ENCODE peak calls at places on chromosomes 12 and 14, in eight cellular contexts. One of them, this sample, is unnamed.

GRCh38 chr12:47557401-47557800 is 148.4 kb downstream of the RPAP3 start:
- DNase-seq in GM13977: no peak
- DNase-seq in Calu3: no peak
- DNase-seq in Peyer's patch: no peak
- DNase-seq in CD8-positive, alpha-beta T cell: no peak
- DNase-seq in GM10248: no peak
- DNase-seq in GM12865: no peak
- DNase-seq in pancreas: no peak
- DNase-seq in this sample: no peak

GRCh38 chr14:24150567-24150966 is 3.3 kb downstream of the RNF31 start:
- DNase-seq in GM13977: no peak
- DNase-seq in Calu3: no peak
- DNase-seq in Peyer's patch: no peak
- DNase-seq in CD8-positive, alpha-beta T cell: no peak
- DNase-seq in GM10248: no peak
- DNase-seq in GM12865: no peak
- DNase-seq in pancreas: no peak
- DNase-seq in this sample: no peak

GRCh38 chr12:30067156-30067555 is 283.4 kb upstream of the TMTC1 start:
- DNase-seq in GM13977: no peak
- DNase-seq in Calu3: no peak
- DNase-seq in Peyer's patch: no peak
- DNase-seq in CD8-positive, alpha-beta T cell: no peak
- DNase-seq in GM10248: no peak
- DNase-seq in GM12865: no peak
- DNase-seq in pancreas: no peak
- DNase-seq in this sample: no peak

GRCh38 chr12:126156806-126157574 is 1091.8 kb downstream of the AACS start:
- DNase-seq in GM13977: no peak
- DNase-seq in Calu3: no peak
- DNase-seq in Peyer's patch: no peak
- DNase-seq in CD8-positive, alpha-beta T cell: no peak
- DNase-seq in GM10248: no peak
- DNase-seq in GM12865: no peak
- DNase-seq in pancreas: peak; percentile 92
- DNase-seq in this sample: no peak

GRCh38 chr14:41558527-41558926 is 48.1 kb upstream of the LRFN5 start:
- DNase-seq in GM13977: no peak
- DNase-seq in Calu3: no peak
- DNase-seq in Peyer's patch: no peak
- DNase-seq in CD8-positive, alpha-beta T cell: no peak
- DNase-seq in GM10248: no peak
- DNase-seq in GM12865: no peak
- DNase-seq in pancreas: no peak
- DNase-seq in this sample: no peak

GRCh38 chr12:67468549-67469245 is 179.8 kb upstream of the DYRK2 start:
- DNase-seq in GM13977: no peak
- DNase-seq in Calu3: peak; percentile 42
- DNase-seq in Peyer's patch: no peak
- DNase-seq in CD8-positive, alpha-beta T cell: no peak
- DNase-seq in GM10248: no peak
- DNase-seq in GM12865: no peak
- DNase-seq in pancreas: no peak
- DNase-seq in this sample: no peak

GRCh38 chr12:55716582-55717396 is 943 bp downstream of the BLOC1S1 start:
- DNase-seq in GM13977: no peak
- DNase-seq in Calu3: no peak
- DNase-seq in Peyer's patch: no peak
- DNase-seq in CD8-positive, alpha-beta T cell: no peak
- DNase-seq in GM10248: no peak
- DNase-seq in GM12865: no peak
- DNase-seq in pancreas: no peak
- DNase-seq in this sample: no peak

GRCh38 chr12:63151061-63151897 is at the start of gene AVPR1A:
- DNase-seq in GM13977: no peak
- DNase-seq in Calu3: peak; percentile 31
- DNase-seq in Peyer's patch: no peak
- DNase-seq in CD8-positive, alpha-beta T cell: no peak
- DNase-seq in GM10248: peak; percentile 12
- DNase-seq in GM12865: no peak
- DNase-seq in pancreas: no peak
- DNase-seq in this sample: peak; percentile 16

GRCh38 chr14:76541594-76542219 is 165.8 kb downstream of the ESRRB start:
- DNase-seq in GM13977: no peak
- DNase-seq in Calu3: no peak
- DNase-seq in Peyer's patch: no peak
- DNase-seq in CD8-positive, alpha-beta T cell: no peak
- DNase-seq in GM10248: no peak
- DNase-seq in GM12865: no peak
- DNase-seq in pancreas: no peak
- DNase-seq in this sample: no peak

GRCh38 chr14:106694638-106695393 is 1168.4 kb downstream of the TMEM121 start:
- DNase-seq in GM13977: peak; percentile 63
- DNase-seq in Calu3: no peak
- DNase-seq in Peyer's patch: peak; percentile 83
- DNase-seq in CD8-positive, alpha-beta T cell: peak; percentile 50
- DNase-seq in GM10248: peak; percentile 58
- DNase-seq in GM12865: peak; percentile 80
- DNase-seq in pancreas: no peak
- DNase-seq in this sample: peak; percentile 59

GRCh38 chr12:63922446-63922845 is 77.9 kb downstream of the SRGAP1 start:
- DNase-seq in GM13977: no peak
- DNase-seq in Calu3: no peak
- DNase-seq in Peyer's patch: no peak
- DNase-seq in CD8-positive, alpha-beta T cell: no peak
- DNase-seq in GM10248: no peak
- DNase-seq in GM12865: no peak
- DNase-seq in pancreas: no peak
- DNase-seq in this sample: no peak

GRCh38 chr12:100706029-100706428 is 88.5 kb upstream of the ANO4 start:
- DNase-seq in GM13977: no peak
- DNase-seq in Calu3: peak; percentile 31
- DNase-seq in Peyer's patch: no peak
- DNase-seq in CD8-positive, alpha-beta T cell: no peak
- DNase-seq in GM10248: no peak
- DNase-seq in GM12865: no peak
- DNase-seq in pancreas: no peak
- DNase-seq in this sample: no peak

GRCh38 chr12:115421350-115421749 is 737.4 kb upstream of the TBX3 start:
- DNase-seq in GM13977: no peak
- DNase-seq in Calu3: no peak
- DNase-seq in Peyer's patch: no peak
- DNase-seq in CD8-positive, alpha-beta T cell: no peak
- DNase-seq in GM10248: no peak
- DNase-seq in GM12865: no peak
- DNase-seq in pancreas: no peak
- DNase-seq in this sample: no peak

GRCh38 chr12:115422845-115423545 is 739.0 kb upstream of the TBX3 start:
- DNase-seq in GM13977: no peak
- DNase-seq in Calu3: no peak
- DNase-seq in Peyer's patch: no peak
- DNase-seq in CD8-positive, alpha-beta T cell: no peak
- DNase-seq in GM10248: no peak
- DNase-seq in GM12865: no peak
- DNase-seq in pancreas: no peak
- DNase-seq in this sample: no peak

GRCh38 chr12:115424003-115424402 is 740.0 kb upstream of the TBX3 start:
- DNase-seq in GM13977: no peak
- DNase-seq in Calu3: no peak
- DNase-seq in Peyer's patch: no peak
- DNase-seq in CD8-positive, alpha-beta T cell: no peak
- DNase-seq in GM10248: no peak
- DNase-seq in GM12865: no peak
- DNase-seq in pancreas: no peak
- DNase-seq in this sample: no peak

GRCh38 chr12:115423546-115423987 is 739.6 kb upstream of the TBX3 start:
- DNase-seq in GM13977: no peak
- DNase-seq in Calu3: no peak
- DNase-seq in Peyer's patch: no peak
- DNase-seq in CD8-positive, alpha-beta T cell: no peak
- DNase-seq in GM10248: no peak
- DNase-seq in GM12865: no peak
- DNase-seq in pancreas: no peak
- DNase-seq in this sample: no peak

GRCh38 chr12:115421796-115422709 is 738.1 kb upstream of the TBX3 start:
- DNase-seq in GM13977: no peak
- DNase-seq in Calu3: no peak
- DNase-seq in Peyer's patch: no peak
- DNase-seq in CD8-positive, alpha-beta T cell: no peak
- DNase-seq in GM10248: no peak
- DNase-seq in GM12865: no peak
- DNase-seq in pancreas: no peak
- DNase-seq in this sample: no peak
- TF ChIP-seq CTCF in GM13977: no peak
- TF ChIP-seq CTCF in Calu3: no peak
- TF ChIP-seq CTCF in Peyer's patch: no peak
- TF ChIP-seq CTCF in CD8-positive, alpha-beta T cell: no peak
- TF ChIP-seq CTCF in GM10248: no peak
- TF ChIP-seq CTCF in GM12865: no peak
- TF ChIP-seq CTCF in pancreas: no peak
- TF ChIP-seq CTCF in this sample: no peak

DNA sequence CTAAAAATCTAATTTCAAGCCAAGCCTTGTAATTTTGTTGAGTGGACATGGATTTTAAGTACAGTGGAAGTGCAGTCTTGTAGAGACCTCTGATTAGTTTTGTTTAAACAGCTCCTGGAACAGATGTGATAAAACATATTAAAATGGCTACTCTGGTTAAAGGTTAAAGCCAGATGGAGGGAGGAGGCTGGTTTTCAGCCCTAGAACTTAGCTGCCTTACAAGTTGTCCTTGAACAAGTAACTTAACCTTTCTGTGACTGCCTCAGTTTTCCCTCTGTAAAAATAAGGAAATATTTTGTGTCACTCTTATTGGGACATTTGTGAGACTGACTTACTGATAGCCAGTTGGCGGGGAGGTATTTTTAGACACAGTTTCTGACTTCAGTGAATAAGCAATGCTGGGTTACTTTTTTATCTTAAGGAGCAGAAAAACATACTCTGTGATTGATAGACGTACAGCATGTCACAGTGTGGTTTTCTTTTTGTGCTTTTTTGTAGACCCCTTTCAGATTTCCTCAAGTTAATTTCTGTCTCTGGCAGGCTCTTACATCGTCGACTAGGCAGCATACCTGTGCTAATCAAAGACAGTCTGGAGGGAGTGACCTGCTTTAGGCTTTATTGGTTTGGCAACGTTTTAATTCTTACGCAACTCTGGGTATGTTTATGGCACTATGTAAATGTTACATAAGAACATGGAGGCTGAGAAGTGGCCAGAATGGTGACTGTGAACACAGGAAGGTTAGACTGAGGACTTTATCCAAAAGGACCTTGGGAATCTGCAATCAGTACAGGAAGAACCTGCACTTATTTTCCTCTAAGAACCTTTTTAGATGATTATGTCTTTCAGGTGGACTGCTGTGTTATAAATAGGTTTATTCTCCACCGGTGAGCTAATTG is 3.2 kb downstream of the ACVR1B start:
- DNase-seq in GM13977: no peak
- DNase-seq in Calu3: no peak
- DNase-seq in Peyer's patch: peak; percentile 62
- DNase-seq in CD8-positive, alpha-beta T cell: no peak
- DNase-seq in GM10248: no peak
- DNase-seq in GM12865: no peak
- DNase-seq in pancreas: peak; percentile 39
- DNase-seq in this sample: no peak
- TF ChIP-seq CTCF in GM13977: no peak
- TF ChIP-seq CTCF in Calu3: no peak
- TF ChIP-seq CTCF in Peyer's patch: no peak
- TF ChIP-seq CTCF in CD8-positive, alpha-beta T cell: no peak
- TF ChIP-seq CTCF in GM10248: no peak
- TF ChIP-seq CTCF in GM12865: no peak
- TF ChIP-seq CTCF in pancreas: no peak
- TF ChIP-seq CTCF in this sample: no peak

DNA sequence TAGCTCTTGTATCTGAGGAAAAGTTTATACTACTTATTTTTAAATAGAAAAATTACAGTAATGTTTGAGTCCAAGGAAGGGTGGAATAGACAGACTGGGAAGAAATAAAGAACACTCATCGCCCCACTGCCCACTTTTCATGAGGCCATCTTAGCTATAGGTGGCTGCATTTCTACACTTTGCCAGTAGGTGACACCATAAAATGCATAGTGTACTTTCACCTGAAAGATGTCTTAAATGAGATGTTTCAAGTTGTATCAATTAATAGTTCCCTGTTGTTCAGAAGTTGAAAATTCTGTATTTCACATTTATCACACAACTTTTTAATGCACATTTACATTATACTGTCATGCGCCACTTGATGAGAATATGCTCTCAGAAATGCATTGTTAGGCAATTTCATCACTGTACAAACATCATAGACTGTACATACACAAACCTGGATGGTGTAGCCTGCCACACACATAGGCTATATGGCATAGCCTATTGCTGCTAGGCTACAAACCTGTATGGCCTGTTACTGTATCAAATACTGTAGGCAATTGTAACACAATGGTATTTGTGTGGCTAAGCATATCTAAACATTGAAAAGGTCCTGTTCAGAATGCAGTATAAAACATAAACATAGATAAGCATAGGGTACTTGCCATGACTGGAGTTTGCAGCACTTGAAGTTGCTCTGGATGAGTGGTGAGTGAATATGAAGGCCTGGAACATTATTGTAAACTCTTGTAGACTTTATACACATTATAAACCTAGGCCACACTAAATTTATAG is 27.5 kb downstream of the PMCH start:
- DNase-seq in GM13977: peak; percentile 20
- DNase-seq in Calu3: peak; percentile 20
- DNase-seq in Peyer's patch: peak; percentile 49
- DNase-seq in CD8-positive, alpha-beta T cell: no peak
- DNase-seq in GM10248: peak; percentile 22
- DNase-seq in GM12865: peak; percentile 59
- DNase-seq in pancreas: no peak
- DNase-seq in this sample: peak; percentile 35
- TF ChIP-seq CTCF in GM13977: peak; percentile 72
- TF ChIP-seq CTCF in Calu3: peak; percentile 46
- TF ChIP-seq CTCF in Peyer's patch: peak; percentile 67
- TF ChIP-seq CTCF in CD8-positive, alpha-beta T cell: peak; percentile 67
- TF ChIP-seq CTCF in GM10248: peak; percentile 68
- TF ChIP-seq CTCF in GM12865: peak; percentile 68
- TF ChIP-seq CTCF in pancreas: peak; percentile 38
- TF ChIP-seq CTCF in this sample: peak; percentile 51

GRCh38 chr14:68788275-68789001 is 4.4 kb downstream of the ZFP36L1 start:
- DNase-seq in GM13977: no peak
- DNase-seq in Calu3: no peak
- DNase-seq in Peyer's patch: no peak
- DNase-seq in CD8-positive, alpha-beta T cell: no peak
- DNase-seq in GM10248: no peak
- DNase-seq in GM12865: no peak
- DNase-seq in pancreas: peak; percentile 11
- DNase-seq in this sample: no peak
- TF ChIP-seq CTCF in GM13977: no peak
- TF ChIP-seq CTCF in Calu3: no peak
- TF ChIP-seq CTCF in Peyer's patch: no peak
- TF ChIP-seq CTCF in CD8-positive, alpha-beta T cell: no peak
- TF ChIP-seq CTCF in GM10248: no peak
- TF ChIP-seq CTCF in GM12865: no peak
- TF ChIP-seq CTCF in pancreas: no peak
- TF ChIP-seq CTCF in this sample: no peak

GRCh38 chr12:2813214-2813554 is 716 bp downstream of the ITFG2 start:
- DNase-seq in GM13977: no peak
- DNase-seq in Calu3: no peak
- DNase-seq in Peyer's patch: no peak
- DNase-seq in CD8-positive, alpha-beta T cell: no peak
- DNase-seq in GM10248: no peak
- DNase-seq in GM12865: no peak
- DNase-seq in pancreas: no peak
- DNase-seq in this sample: no peak
- TF ChIP-seq CTCF in GM13977: no peak
- TF ChIP-seq CTCF in Calu3: no peak
- TF ChIP-seq CTCF in Peyer's patch: no peak
- TF ChIP-seq CTCF in CD8-positive, alpha-beta T cell: no peak
- TF ChIP-seq CTCF in GM10248: no peak
- TF ChIP-seq CTCF in GM12865: no peak
- TF ChIP-seq CTCF in pancreas: no peak
- TF ChIP-seq CTCF in this sample: no peak

GRCh38 chr14:28773917-28774691 is 7.5 kb downstream of the FOXG1 start:
- DNase-seq in GM13977: no peak
- DNase-seq in Calu3: no peak
- DNase-seq in Peyer's patch: no peak
- DNase-seq in CD8-positive, alpha-beta T cell: no peak
- DNase-seq in GM10248: no peak
- DNase-seq in GM12865: peak; percentile 55
- DNase-seq in pancreas: no peak
- DNase-seq in this sample: peak; percentile 48
- TF ChIP-seq CTCF in GM13977: peak; percentile 70
- TF ChIP-seq CTCF in Calu3: no peak
- TF ChIP-seq CTCF in Peyer's patch: no peak
- TF ChIP-seq CTCF in CD8-positive, alpha-beta T cell: no peak
- TF ChIP-seq CTCF in GM10248: peak; percentile 29
- TF ChIP-seq CTCF in GM12865: peak; percentile 50
- TF ChIP-seq CTCF in pancreas: no peak
- TF ChIP-seq CTCF in this sample: peak; percentile 6